ENCODE peak calls at places on chromosomes 13 and 19, in four cellular contexts. One of them, this sample, is unnamed. For H3K27me3 and H3K4me1, the result is how much of the 10 kb centered on the place peaks cover.

GRCh38 chr19:51742736-51743288 is 8.9 kb downstream of the FPR1 start:
- DNase-seq in cardiac muscle cell: no peak
- DNase-seq in GM23338: no peak
- DNase-seq in CD4-positive, CD25-positive, alpha-beta regulatory T cell: no peak
- DNase-seq in this sample: no peak

GRCh38 chr19:3785938-3786824 is at the start of gene MATK:
- DNase-seq in CD4-positive, CD25-positive, alpha-beta regulatory T cell: no peak
- DNase-seq in cardiac muscle cell: no peak
- DNase-seq in GM23338: peak
- DNase-seq in this sample: no peak

GRCh38 chr13:47499358-47500150 is 501.5 kb downstream of the SUCLA2 start:
- DNase-seq in cardiac muscle cell: no peak
- DNase-seq in GM23338: no peak
- DNase-seq in CD4-positive, CD25-positive, alpha-beta regulatory T cell: no peak
- DNase-seq in this sample: no peak

GRCh38 chr13:87129602-87130300 is 541.4 kb upstream of the SLITRK5 start:
- DNase-seq in cardiac muscle cell: no peak
- DNase-seq in GM23338: no peak
- DNase-seq in CD4-positive, CD25-positive, alpha-beta regulatory T cell: no peak
- DNase-seq in this sample: no peak

GRCh38 chr19:36685835-36686234 is 1.6 kb upstream of the ZNF567 start:
- DNase-seq in cardiac muscle cell: no peak
- DNase-seq in GM23338: no peak
- DNase-seq in CD4-positive, CD25-positive, alpha-beta regulatory T cell: no peak
- DNase-seq in this sample: no peak

GRCh38 chr19:15253076-15253475 is 20.8 kb upstream of the EPHX3 start:
- DNase-seq in GM23338: no peak
- DNase-seq in CD4-positive, CD25-positive, alpha-beta regulatory T cell: no peak
- DNase-seq in cardiac muscle cell: no peak
- DNase-seq in this sample: no peak

GRCh38 chr13:46553521-46553885 is 533 bp downstream of the LRCH1 start:
- DNase-seq in cardiac muscle cell: peak
- DNase-seq in CD4-positive, CD25-positive, alpha-beta regulatory T cell: peak
- DNase-seq in GM23338: peak
- DNase-seq in this sample: no peak

GRCh38 chr19:50624949-50625600 is 14.6 kb downstream of the SYT3 start:
- DNase-seq in GM23338: no peak
- DNase-seq in cardiac muscle cell: no peak
- DNase-seq in CD4-positive, CD25-positive, alpha-beta regulatory T cell: no peak
- DNase-seq in this sample: no peak

GRCh38 chr19:8580710-8581281 is 3.6 kb upstream of the MYO1F start:
- DNase-seq in cardiac muscle cell: peak
- DNase-seq in CD4-positive, CD25-positive, alpha-beta regulatory T cell: peak
- DNase-seq in GM23338: peak
- DNase-seq in this sample: peak

GRCh38 chr13:73913043-73913740 is 221.0 kb downstream of the KLF12 start:
- DNase-seq in GM23338: no peak
- DNase-seq in cardiac muscle cell: no peak
- DNase-seq in CD4-positive, CD25-positive, alpha-beta regulatory T cell: no peak
- DNase-seq in this sample: no peak

GRCh38 chr13:28654276-28654675 is 4.7 kb upstream of the POMP start:
- DNase-seq in cardiac muscle cell: no peak
- DNase-seq in GM23338: no peak
- DNase-seq in CD4-positive, CD25-positive, alpha-beta regulatory T cell: no peak
- DNase-seq in this sample: no peak

GRCh38 chr13:112835344-112835743 is 133.7 kb upstream of the MCF2L start:
- DNase-seq in GM23338: no peak
- DNase-seq in cardiac muscle cell: no peak
- DNase-seq in CD4-positive, CD25-positive, alpha-beta regulatory T cell: no peak
- DNase-seq in this sample: no peak

GRCh38 chr13:26923824-26924605 is 163.4 kb upstream of the GPR12 start:
- DNase-seq in GM23338: no peak
- DNase-seq in cardiac muscle cell: peak
- DNase-seq in CD4-positive, CD25-positive, alpha-beta regulatory T cell: no peak
- DNase-seq in this sample: no peak

GRCh38 chr19:43674630-43674982 is 4.6 kb upstream of the PLAUR start:
- DNase-seq in cardiac muscle cell: no peak
- DNase-seq in GM23338: no peak
- DNase-seq in CD4-positive, CD25-positive, alpha-beta regulatory T cell: no peak
- DNase-seq in this sample: no peak

GRCh38 chr13:105334211-105334610 is 1201.3 kb downstream of the EFNB2 start:
- DNase-seq in CD4-positive, CD25-positive, alpha-beta regulatory T cell: no peak
- DNase-seq in cardiac muscle cell: no peak
- DNase-seq in GM23338: no peak
- DNase-seq in this sample: no peak

GRCh38 chr13:102686024-102686423 is 8.8 kb downstream of the METTL21C start:
- DNase-seq in GM23338: no peak
- DNase-seq in cardiac muscle cell: no peak
- DNase-seq in CD4-positive, CD25-positive, alpha-beta regulatory T cell: no peak
- DNase-seq in this sample: no peak

GRCh38 chr13:29472317-29472961 is 123.0 kb downstream of the SLC7A1 start:
- DNase-seq in cardiac muscle cell: peak
- DNase-seq in CD4-positive, CD25-positive, alpha-beta regulatory T cell: peak
- DNase-seq in GM23338: peak
- DNase-seq in this sample: peak

GRCh38 chr19:39971380-39971841 is 446 bp downstream of the PSMC4 start:
- DNase-seq in CD4-positive, CD25-positive, alpha-beta regulatory T cell: peak
- DNase-seq in cardiac muscle cell: no peak
- DNase-seq in GM23338: peak
- DNase-seq in this sample: no peak

GRCh38 chr19:40519352-40520322 is 52.8 kb downstream of the SPTBN4 start:
- DNase-seq in cardiac muscle cell: no peak
- DNase-seq in CD4-positive, CD25-positive, alpha-beta regulatory T cell: no peak
- DNase-seq in GM23338: peak
- DNase-seq in this sample: no peak

GRCh38 chr13:99982741-99983400 is 1.3 kb downstream of the ZIC2 start:
- DNase-seq in GM23338: peak
- DNase-seq in cardiac muscle cell: peak
- DNase-seq in CD4-positive, CD25-positive, alpha-beta regulatory T cell: no peak
- DNase-seq in this sample: no peak

GRCh38 chr13:99983401-99984133 is 2.0 kb downstream of the ZIC2 start:
- DNase-seq in CD4-positive, CD25-positive, alpha-beta regulatory T cell: no peak
- DNase-seq in GM23338: peak
- DNase-seq in cardiac muscle cell: peak
- DNase-seq in this sample: no peak

GRCh38 chr13:99985243-99985874 is 3.8 kb downstream of the ZIC2 start:
- DNase-seq in cardiac muscle cell: peak
- DNase-seq in GM23338: peak
- DNase-seq in CD4-positive, CD25-positive, alpha-beta regulatory T cell: no peak
- DNase-seq in this sample: no peak

GRCh38 chr13:99984463-99985242 is 3.1 kb downstream of the ZIC2 start:
- DNase-seq in cardiac muscle cell: no peak
- DNase-seq in GM23338: peak
- DNase-seq in CD4-positive, CD25-positive, alpha-beta regulatory T cell: no peak
- DNase-seq in this sample: no peak

DNA sequence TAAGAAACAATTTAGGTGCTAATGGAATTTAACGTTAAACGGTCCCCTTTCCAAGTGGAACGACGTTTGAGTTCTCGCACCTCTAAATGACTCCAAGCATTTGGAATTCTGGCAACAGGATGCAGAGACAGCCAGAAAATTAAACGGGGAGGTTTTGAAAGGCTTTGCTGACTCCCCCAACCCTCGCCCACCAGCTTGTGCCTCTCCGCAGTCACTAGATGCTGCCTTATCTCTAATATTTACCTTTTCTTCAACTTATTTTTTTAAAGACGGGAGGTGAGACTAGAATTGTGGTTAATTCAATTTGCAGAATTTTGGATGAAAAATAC is 2.5 kb downstream of the ZIC2 start:
- DNase-seq in CD4-positive, CD25-positive, alpha-beta regulatory T cell: no peak
- DNase-seq in GM23338: no peak
- DNase-seq in cardiac muscle cell: peak
- DNase-seq in this sample: no peak
- H3K27me3 ChIP-seq in CD4-positive, CD25-positive, alpha-beta regulatory T cell: under half
- H3K27me3 ChIP-seq in GM23338: half or more
- H3K27me3 ChIP-seq in cardiac muscle cell: half or more
- H3K27me3 ChIP-seq in this sample: half or more

GRCh38 chr13:110714798-110715394 is 1.4 kb downstream of the ING1 start:
- DNase-seq in cardiac muscle cell: peak
- DNase-seq in GM23338: peak
- DNase-seq in CD4-positive, CD25-positive, alpha-beta regulatory T cell: peak
- DNase-seq in this sample: no peak
- H3K4me3 ChIP-seq in cardiac muscle cell: peak
- H3K4me3 ChIP-seq in GM23338: peak
- H3K4me3 ChIP-seq in CD4-positive, CD25-positive, alpha-beta regulatory T cell: peak
- H3K4me3 ChIP-seq in this sample: peak

GRCh38 chr19:19490247-19490968 is 24.9 kb downstream of the TSSK6 start:
- DNase-seq in GM23338: peak
- DNase-seq in CD4-positive, CD25-positive, alpha-beta regulatory T cell: peak
- DNase-seq in cardiac muscle cell: peak
- DNase-seq in this sample: peak
- H3K4me1 ChIP-seq in GM23338: under half
- H3K4me1 ChIP-seq in CD4-positive, CD25-positive, alpha-beta regulatory T cell: under half
- H3K4me1 ChIP-seq in cardiac muscle cell: under half
- H3K4me1 ChIP-seq in this sample: under half

GRCh38 chr19:6589711-6590457 is 1.1 kb downstream of the CD70 start:
- DNase-seq in GM23338: peak
- DNase-seq in CD4-positive, CD25-positive, alpha-beta regulatory T cell: no peak
- DNase-seq in cardiac muscle cell: no peak
- DNase-seq in this sample: no peak
- H3K27me3 ChIP-seq in GM23338: half or more
- H3K27me3 ChIP-seq in CD4-positive, CD25-positive, alpha-beta regulatory T cell: under half
- H3K27me3 ChIP-seq in cardiac muscle cell: half or more
- H3K27me3 ChIP-seq in this sample: under half